ENCODE peak calls at places on chromosomes 5 and 9, in five cellular contexts. E is activated T-helper 9 cell treated with anti-CD3 and anti-CD28 coated beads, Interleukin-2, amount 50 U/mL, for 16 hours; G is mesendoderm; U is kidney epithelial cell; M is HuH-7. X is an unnamed sample.

GRCh38 chr9:101270325-101270701 is 114.5 kb downstream of the BAAT start:
- DNase-seq in M (no peak), G (peak), E (no peak), U (no peak), X (no peak)

GRCh38 chr9:115164511-115164974 is 46.6 kb upstream of the TNC start:
- DNase-seq in E (no peak), U (peak), G (peak), M (no peak), X (no peak)

GRCh38 chr5:72784129-72784528 is 32.3 kb upstream of the TNPO1 start:
- DNase-seq in M (no peak), U (no peak), E (no peak), G (no peak), X (no peak)

GRCh38 chr5:35789732-35790461 is 66.8 kb upstream of the IL7R start:
- DNase-seq in M (no peak), G (no peak), E (no peak), U (no peak), X (no peak)

GRCh38 chr9:101795147-101795546 is 56.7 kb upstream of the GRIN3A start:
- DNase-seq in U (no peak), M (no peak), E (no peak), G (no peak), X (no peak)

GRCh38 chr5:56507348-56507930 is 274.3 kb upstream of the ANKRD55 start:
- DNase-seq in U (no peak), E (no peak), M (peak), G (no peak), X (no peak)

GRCh38 chr9:125558453-125559084 is 148.4 kb downstream of the MAPKAP1 start:
- DNase-seq in E (peak), U (peak), M (peak), G (peak), X (peak)

GRCh38 chr9:37395229-37395628 is 27.3 kb upstream of the GRHPR start:
- DNase-seq in U (no peak), E (no peak), M (no peak), G (no peak), X (no peak)

GRCh38 chr5:83026930-83027687 is 50.1 kb downstream of the TMEM167A start:
- DNase-seq in M (no peak), U (no peak), E (no peak), G (peak), X (no peak)

GRCh38 chr5:135456238-135457099 is 4.3 kb upstream of the TIFAB start:
- DNase-seq in G (no peak), E (no peak), M (no peak), U (no peak), X (no peak)

GRCh38 chr9:107894572-107895261 is 405.1 kb upstream of the KLF4 start:
- DNase-seq in E (no peak), G (no peak), M (no peak), U (no peak), X (no peak)

GRCh38 chr5:119435436-119436132 is 16.7 kb upstream of the HSD17B4 start:
- DNase-seq in G (peak), M (peak), U (peak), E (peak), X (peak)

GRCh38 chr9:35967042-35967441 is 9.1 kb upstream of the OR2S2 start:
- DNase-seq in U (no peak), G (no peak), E (no peak), M (no peak), X (no peak)

GRCh38 chr9:105257767-105258166 is 13.3 kb downstream of the SLC44A1 start:
- DNase-seq in M (no peak), U (no peak), G (no peak), E (no peak), X (no peak)

GRCh38 chr9:16521868-16522381 is 348.5 kb downstream of the BNC2 start:
- DNase-seq in M (no peak), E (no peak), U (peak), G (no peak), X (no peak)

GRCh38 chr5:116685931-116686330 is 111.3 kb upstream of the SEMA6A start:
- DNase-seq in E (no peak), M (no peak), G (no peak), U (no peak), X (no peak)

GRCh38 chr9:75185585-75186170 is 97.4 kb downstream of the OSTF1 start:
- DNase-seq in G (peak), M (peak), E (peak), U (no peak), X (peak)

GRCh38 chr9:27675354-27675753 is 102.1 kb upstream of the C9orf72 start:
- DNase-seq in M (no peak), U (no peak), G (peak), E (no peak), X (no peak)

GRCh38 chr9:107530682-107531081 is 41.1 kb upstream of the KLF4 start:
- DNase-seq in M (no peak), G (no peak), E (no peak), U (no peak), X (no peak)

GRCh38 chr9:134287591-134288518 is 38.4 kb upstream of the RXRA start:
- DNase-seq in M (no peak), G (peak), E (no peak), U (no peak), X (no peak)

GRCh38 chr5:58314356-58315045 is 145.4 kb downstream of the PLK2 start:
- DNase-seq in M (no peak), U (no peak), E (no peak), G (no peak), X (no peak)

GRCh38 chr5:96752341-96753016 is 55.3 kb downstream of the ERAP1 start:
- DNase-seq in E (no peak), U (no peak), M (peak), G (peak), X (peak)

GRCh38 chr5:40291338-40291737 is 388.4 kb upstream of the PTGER4 start:
- DNase-seq in G (no peak), M (no peak), E (no peak), U (no peak), X (no peak)

GRCh38 chr9:32398207-32398606 is 13.8 kb downstream of the ACO1 start:
- DNase-seq in E (no peak), G (no peak), M (no peak), U (no peak), X (no peak)